ENCODE peak calls at places on chromosomes 11 and 22, in four cellular contexts. U is bronchial epithelial cell, S is psoas muscle, X is MM.1S. E is an unnamed sample.

GRCh38 chr22:46027219-46028068 is 50.5 kb upstream of the WNT7B start:
- DNase-seq in U (no peak), S (peak; percentile 88), X (peak; percentile 27), E (no peak)

GRCh38 chr11:8567597-8568198 is 26.3 kb downstream of the STK33 start:
- DNase-seq in U (peak; percentile 88), S (no peak), X (no peak), E (peak; percentile 41)

GRCh38 chr11:83349371-83349770 is 63.2 kb upstream of the CCDC90B start:
- DNase-seq in U (no peak), S (no peak), X (no peak), E (no peak)

GRCh38 chr11:75031224-75031753 is 42.6 kb downstream of the NEU3 start:
- DNase-seq in U (peak; percentile 75), S (no peak), X (no peak), E (no peak)

GRCh38 chr11:95512682-95513081 is 276.9 kb downstream of the FAM76B start:
- DNase-seq in U (peak; percentile 95), S (peak; percentile 55), X (no peak), E (no peak)

GRCh38 chr11:17541330-17541885 is 2.8 kb downstream of the USH1C start:
- DNase-seq in U (no peak), S (peak; percentile 12), X (no peak), E (no peak)

GRCh38 chr11:79414644-79415317 is 26.0 kb downstream of the TENM4 start:
- DNase-seq in U (peak; percentile 79), S (peak; percentile 55), X (no peak), E (no peak)

GRCh38 chr11:2862950-2863618 is 22.5 kb downstream of the CDKN1C start:
- DNase-seq in U (no peak), S (no peak), X (no peak), E (no peak)

GRCh38 chr11:62324738-62325556 is 12.3 kb upstream of the ASRGL1 start:
- DNase-seq in U (peak; percentile 40), S (no peak), X (peak; percentile 26), E (peak; percentile 67)

GRCh38 chr11:93033093-93033492 is 63.6 kb downstream of the MTNR1B start:
- DNase-seq in U (no peak), S (no peak), X (no peak), E (no peak)

GRCh38 chr11:12680940-12681258 is 6.7 kb downstream of the TEAD1 start:
- DNase-seq in U (no peak), S (no peak), X (no peak), E (no peak)

GRCh38 chr11:124837491-124837856 is 27.8 kb upstream of the ROBO3 start:
- DNase-seq in U (peak; percentile 84), S (no peak), X (peak; percentile 61), E (peak; percentile 52)
- TF ChIP-seq CTCF in U (peak; percentile 64), S (no peak), X (peak; percentile 42), E (peak; percentile 58)

GRCh38 chr22:17121235-17122195 is at the start of gene TMEM121B:
- DNase-seq in U (no peak), S (peak; percentile 86), X (no peak), E (no peak)
- H3K4me3 ChIP-seq in U (peak within 1 kb of the TSS; percentile 8), S (peak within 1 kb of the TSS; percentile 79), X (peak within 1 kb of the TSS; percentile 46), E (no peak within 1 kb of the TSS)

GRCh38 chr11:88292156-88292844 is 45.2 kb downstream of the CTSC start:
- DNase-seq in U (peak; percentile 31), S (no peak), X (no peak), E (no peak)
- TF ChIP-seq CTCF in U (no peak), S (no peak), X (no peak), E (no peak)

GRCh38 chr22:36374603-36375024 is 13.2 kb downstream of the MYH9 start:
- DNase-seq in U (peak; percentile 96), S (no peak), X (no peak), E (no peak)

GRCh38 chr22:36371920-36372319 is 15.8 kb downstream of the MYH9 start:
- DNase-seq in U (peak; percentile 23), S (no peak), X (no peak), E (no peak)

GRCh38 chr22:36376265-36376664 is 11.5 kb downstream of the MYH9 start:
- DNase-seq in U (no peak), S (no peak), X (no peak), E (no peak)

GRCh38 chr22:36375071-36375980 is 12.4 kb downstream of the MYH9 start:
- DNase-seq in U (peak; percentile 58), S (no peak), X (no peak), E (no peak)

GRCh38 chr22:36373258-36373579 is 14.5 kb downstream of the MYH9 start:
- DNase-seq in U (peak; percentile 58), S (peak; percentile 66), X (no peak), E (no peak)
- H3K4me3 ChIP-seq in U (no peak overlapping the region), S (peak overlapping the region; percentile 25), X (no peak overlapping the region), E (no peak overlapping the region)

DNA sequence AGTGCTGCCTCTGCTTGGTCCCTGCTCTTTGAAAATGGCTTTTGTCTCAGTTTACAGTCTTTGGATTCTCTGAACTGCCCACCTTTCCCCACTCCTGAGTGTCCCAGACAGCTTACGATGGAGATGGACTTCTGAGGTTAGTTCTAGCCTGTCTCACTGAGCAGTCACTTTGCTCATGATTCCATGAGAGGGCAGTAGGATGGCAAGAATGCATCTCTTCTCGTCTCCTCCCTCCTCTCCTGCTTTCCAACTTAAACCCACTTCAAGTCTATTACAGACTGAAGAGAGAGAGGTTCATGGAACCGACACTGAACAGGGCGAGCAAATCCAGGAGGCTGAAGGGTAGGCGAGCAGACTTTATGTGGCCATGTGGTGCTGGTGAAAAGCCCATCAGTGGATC is 38.5 kb downstream of the CEP164 start:
- DNase-seq in U (no peak), S (no peak), X (no peak), E (no peak)
- TF ChIP-seq CTCF in U (no peak), S (no peak), X (no peak), E (no peak)

GRCh38 chr22:30502153-30502552 is 3.3 kb downstream of the SEC14L4 start:
- DNase-seq in U (no peak), S (no peak), X (no peak), E (no peak)

GRCh38 chr22:30497466-30498150 is 7.9 kb downstream of the SEC14L4 start:
- DNase-seq in U (no peak), S (no peak), X (no peak), E (no peak)

GRCh38 chr22:30503551-30503950 is 1.9 kb downstream of the SEC14L4 start:
- DNase-seq in U (no peak), S (no peak), X (no peak), E (no peak)

GRCh38 chr22:30502911-30503310 is 2.6 kb downstream of the SEC14L4 start:
- DNase-seq in U (no peak), S (no peak), X (no peak), E (no peak)

GRCh38 chr22:30500628-30501027 is 4.9 kb downstream of the SEC14L4 start:
- DNase-seq in U (no peak), S (no peak), X (no peak), E (no peak)
- H3K4me3 ChIP-seq in U (no peak overlapping the region), S (no peak overlapping the region), X (no peak overlapping the region), E (no peak overlapping the region)

E was measured in GM12865.